ENCODE peak calls at places on chromosomes 12 and 14, in seven cellular contexts. One of them, this sample, is unnamed.
A peak's percentile ranks its signal among the peaks of the same experiment; 100 is the strongest.

GRCh38 chr12:100141998-100142850 is 450 bp downstream of the BLTP3B start:
- DNase-seq in anterior cingulate cortex: peak; percentile 12
- DNase-seq in stimulated activated CD8-positive, alpha-beta memory T cell treated with anti-CD3 and anti-CD28 coated beads, Interleukin-15, amount 100 ng/mL, for 1 hour: no peak
- DNase-seq in pons: peak; percentile 56
- DNase-seq in SW 1271: peak; percentile 51
- DNase-seq in PC-3: peak; percentile 13
- DNase-seq in cardiac muscle cell: no peak
- DNase-seq in this sample: no peak

GRCh38 chr12:84638811-84639368 is 273.7 kb downstream of the SLC6A15 start:
- DNase-seq in anterior cingulate cortex: no peak
- DNase-seq in stimulated activated CD8-positive, alpha-beta memory T cell treated with anti-CD3 and anti-CD28 coated beads, Interleukin-15, amount 100 ng/mL, for 1 hour: no peak
- DNase-seq in pons: no peak
- DNase-seq in SW 1271: no peak
- DNase-seq in PC-3: no peak
- DNase-seq in cardiac muscle cell: no peak
- DNase-seq in this sample: no peak

GRCh38 chr14:75702606-75703261 is 41.7 kb downstream of the TTLL5 start:
- DNase-seq in anterior cingulate cortex: no peak
- DNase-seq in stimulated activated CD8-positive, alpha-beta memory T cell treated with anti-CD3 and anti-CD28 coated beads, Interleukin-15, amount 100 ng/mL, for 1 hour: no peak
- DNase-seq in pons: no peak
- DNase-seq in SW 1271: no peak
- DNase-seq in PC-3: no peak
- DNase-seq in cardiac muscle cell: peak; percentile 73
- DNase-seq in this sample: no peak

GRCh38 chr12:107091989-107092641 is 1.2 kb downstream of the CRY1 start:
- DNase-seq in anterior cingulate cortex: no peak
- DNase-seq in stimulated activated CD8-positive, alpha-beta memory T cell treated with anti-CD3 and anti-CD28 coated beads, Interleukin-15, amount 100 ng/mL, for 1 hour: no peak
- DNase-seq in pons: peak; percentile 82
- DNase-seq in SW 1271: peak; percentile 99
- DNase-seq in PC-3: peak; percentile 97
- DNase-seq in cardiac muscle cell: peak; percentile 96
- DNase-seq in this sample: peak; percentile 63

GRCh38 chr12:1587927-1588573 is 6.3 kb downstream of the FBXL14 start:
- DNase-seq in anterior cingulate cortex: no peak
- DNase-seq in stimulated activated CD8-positive, alpha-beta memory T cell treated with anti-CD3 and anti-CD28 coated beads, Interleukin-15, amount 100 ng/mL, for 1 hour: no peak
- DNase-seq in pons: peak; percentile 57
- DNase-seq in SW 1271: no peak
- DNase-seq in PC-3: peak; percentile 30
- DNase-seq in cardiac muscle cell: no peak
- DNase-seq in this sample: no peak

GRCh38 chr12:47038270-47038748 is 41.1 kb upstream of the PCED1B start:
- DNase-seq in anterior cingulate cortex: no peak
- DNase-seq in stimulated activated CD8-positive, alpha-beta memory T cell treated with anti-CD3 and anti-CD28 coated beads, Interleukin-15, amount 100 ng/mL, for 1 hour: no peak
- DNase-seq in pons: no peak
- DNase-seq in SW 1271: no peak
- DNase-seq in PC-3: peak; percentile 87
- DNase-seq in cardiac muscle cell: peak; percentile 69
- DNase-seq in this sample: no peak

GRCh38 chr12:6824085-6824800 is 2.6 kb downstream of the GPR162 start:
- DNase-seq in anterior cingulate cortex: no peak
- DNase-seq in stimulated activated CD8-positive, alpha-beta memory T cell treated with anti-CD3 and anti-CD28 coated beads, Interleukin-15, amount 100 ng/mL, for 1 hour: no peak
- DNase-seq in pons: no peak
- DNase-seq in SW 1271: no peak
- DNase-seq in PC-3: no peak
- DNase-seq in cardiac muscle cell: no peak
- DNase-seq in this sample: no peak

GRCh38 chr14:65332141-65332871 is 80.2 kb upstream of the FUT8 start:
- DNase-seq in anterior cingulate cortex: no peak
- DNase-seq in stimulated activated CD8-positive, alpha-beta memory T cell treated with anti-CD3 and anti-CD28 coated beads, Interleukin-15, amount 100 ng/mL, for 1 hour: no peak
- DNase-seq in pons: peak; percentile 47
- DNase-seq in SW 1271: no peak
- DNase-seq in PC-3: peak; percentile 29
- DNase-seq in cardiac muscle cell: no peak
- DNase-seq in this sample: peak; percentile 59

GRCh38 chr12:124289634-124290600 is 5.0 kb upstream of the RFLNA start:
- DNase-seq in anterior cingulate cortex: no peak
- DNase-seq in stimulated activated CD8-positive, alpha-beta memory T cell treated with anti-CD3 and anti-CD28 coated beads, Interleukin-15, amount 100 ng/mL, for 1 hour: no peak
- DNase-seq in pons: peak; percentile 56
- DNase-seq in SW 1271: no peak
- DNase-seq in PC-3: no peak
- DNase-seq in cardiac muscle cell: no peak
- DNase-seq in this sample: no peak